ENCODE peak calls at places on chromosome 11, in eight cellular contexts. One of them, this sample, is unnamed.

GRCh38 chr11:117376517-117376916 is 48.9 kb downstream of the CEP164 start:
- DNase-seq in HCT116: no peak
- DNase-seq in heart right ventricle: peak
- DNase-seq in fibroblast of mammary gland: no peak
- DNase-seq in tibial artery: peak
- DNase-seq in PC-3: no peak
- DNase-seq in NB4: no peak
- DNase-seq in HFFc6: no peak
- DNase-seq in this sample: no peak

GRCh38 chr11:103903621-103904323 is 132.7 kb upstream of the DDI1 start:
- DNase-seq in HFFc6: no peak
- DNase-seq in NB4: peak
- DNase-seq in fibroblast of mammary gland: no peak
- DNase-seq in heart right ventricle: no peak
- DNase-seq in tibial artery: no peak
- DNase-seq in PC-3: no peak
- DNase-seq in HCT116: no peak
- DNase-seq in this sample: no peak

GRCh38 chr11:65785329-65786007 is 1.4 kb upstream of the OVOL1 start:
- DNase-seq in fibroblast of mammary gland: no peak
- DNase-seq in PC-3: no peak
- DNase-seq in HCT116: no peak
- DNase-seq in heart right ventricle: no peak
- DNase-seq in tibial artery: no peak
- DNase-seq in HFFc6: no peak
- DNase-seq in NB4: no peak
- DNase-seq in this sample: no peak

GRCh38 chr11:3710485-3711259 is 39.5 kb upstream of the CHRNA10 start:
- DNase-seq in HFFc6: no peak
- DNase-seq in HCT116: no peak
- DNase-seq in heart right ventricle: no peak
- DNase-seq in fibroblast of mammary gland: peak
- DNase-seq in tibial artery: no peak
- DNase-seq in NB4: peak
- DNase-seq in PC-3: no peak
- DNase-seq in this sample: no peak

GRCh38 chr11:74139151-74139918 is 31.5 kb downstream of the C2CD3 start:
- DNase-seq in fibroblast of mammary gland: peak
- DNase-seq in heart right ventricle: no peak
- DNase-seq in HCT116: no peak
- DNase-seq in tibial artery: no peak
- DNase-seq in NB4: no peak
- DNase-seq in HFFc6: no peak
- DNase-seq in PC-3: no peak
- DNase-seq in this sample: no peak

GRCh38 chr11:1875093-1875785 is 16.5 kb downstream of the PRR33 start:
- DNase-seq in heart right ventricle: peak
- DNase-seq in HCT116: no peak
- DNase-seq in PC-3: no peak
- DNase-seq in HFFc6: no peak
- DNase-seq in NB4: no peak
- DNase-seq in tibial artery: peak
- DNase-seq in fibroblast of mammary gland: peak
- DNase-seq in this sample: no peak

GRCh38 chr11:38461751-38462150 is 1863.7 kb upstream of the RAG2 start:
- DNase-seq in heart right ventricle: peak
- DNase-seq in NB4: no peak
- DNase-seq in HFFc6: no peak
- DNase-seq in fibroblast of mammary gland: no peak
- DNase-seq in HCT116: no peak
- DNase-seq in PC-3: no peak
- DNase-seq in tibial artery: peak
- DNase-seq in this sample: no peak

GRCh38 chr11:74676596-74676995 is 54.6 kb downstream of the CHRDL2 start:
- DNase-seq in heart right ventricle: no peak
- DNase-seq in PC-3: no peak
- DNase-seq in HFFc6: no peak
- DNase-seq in tibial artery: peak
- DNase-seq in HCT116: no peak
- DNase-seq in NB4: no peak
- DNase-seq in fibroblast of mammary gland: no peak
- DNase-seq in this sample: no peak

GRCh38 chr11:65204143-65204542 is 22.4 kb downstream of the CAPN1 start:
- DNase-seq in HCT116: no peak
- DNase-seq in fibroblast of mammary gland: no peak
- DNase-seq in heart right ventricle: no peak
- DNase-seq in tibial artery: peak
- DNase-seq in NB4: no peak
- DNase-seq in HFFc6: no peak
- DNase-seq in PC-3: no peak
- DNase-seq in this sample: no peak

GRCh38 chr11:74388678-74389327 is 9.4 kb downstream of the PGM2L1 start:
- DNase-seq in PC-3: peak
- DNase-seq in tibial artery: no peak
- DNase-seq in HCT116: no peak
- DNase-seq in heart right ventricle: peak
- DNase-seq in NB4: peak
- DNase-seq in HFFc6: peak
- DNase-seq in fibroblast of mammary gland: peak
- DNase-seq in this sample: peak

GRCh38 chr11:75790986-75791385 is 22.4 kb downstream of the DGAT2 start:
- DNase-seq in HCT116: no peak
- DNase-seq in HFFc6: no peak
- DNase-seq in fibroblast of mammary gland: no peak
- DNase-seq in heart right ventricle: no peak
- DNase-seq in PC-3: peak
- DNase-seq in NB4: no peak
- DNase-seq in tibial artery: no peak
- DNase-seq in this sample: peak

GRCh38 chr11:28448186-28448585 is 340.0 kb downstream of the METTL15 start:
- DNase-seq in HFFc6: peak
- DNase-seq in PC-3: peak
- DNase-seq in fibroblast of mammary gland: no peak
- DNase-seq in NB4: no peak
- DNase-seq in heart right ventricle: no peak
- DNase-seq in tibial artery: no peak
- DNase-seq in HCT116: no peak
- DNase-seq in this sample: no peak

GRCh38 chr11:95108671-95109551 is 19.3 kb downstream of the ENDOD1 start:
- DNase-seq in NB4: peak
- DNase-seq in HCT116: no peak
- DNase-seq in PC-3: no peak
- DNase-seq in fibroblast of mammary gland: peak
- DNase-seq in heart right ventricle: peak
- DNase-seq in tibial artery: no peak
- DNase-seq in HFFc6: no peak
- DNase-seq in this sample: peak

GRCh38 chr11:1122356-1123002 is 35.3 kb upstream of the MUC5AC start:
- DNase-seq in heart right ventricle: no peak
- DNase-seq in NB4: no peak
- DNase-seq in fibroblast of mammary gland: no peak
- DNase-seq in HFFc6: no peak
- DNase-seq in tibial artery: peak
- DNase-seq in PC-3: no peak
- DNase-seq in HCT116: no peak
- DNase-seq in this sample: no peak

GRCh38 chr11:46759196-46759595 is 40.2 kb downstream of the F2 start:
- DNase-seq in NB4: no peak
- DNase-seq in heart right ventricle: no peak
- DNase-seq in HFFc6: no peak
- DNase-seq in tibial artery: no peak
- DNase-seq in fibroblast of mammary gland: no peak
- DNase-seq in HCT116: no peak
- DNase-seq in PC-3: no peak
- DNase-seq in this sample: no peak

GRCh38 chr11:65213322-65214211 is 31.8 kb downstream of the CAPN1 start:
- DNase-seq in heart right ventricle: no peak
- DNase-seq in tibial artery: peak
- DNase-seq in fibroblast of mammary gland: no peak
- DNase-seq in HFFc6: no peak
- DNase-seq in PC-3: no peak
- DNase-seq in HCT116: no peak
- DNase-seq in NB4: peak
- DNase-seq in this sample: peak

GRCh38 chr11:22828373-22828772 is 1.2 kb downstream of the SVIP start:
- DNase-seq in NB4: peak
- DNase-seq in HFFc6: no peak
- DNase-seq in tibial artery: no peak
- DNase-seq in heart right ventricle: no peak
- DNase-seq in PC-3: no peak
- DNase-seq in fibroblast of mammary gland: no peak
- DNase-seq in HCT116: no peak
- DNase-seq in this sample: no peak

GRCh38 chr11:11813288-11813962 is 28.3 kb upstream of the USP47 start:
- DNase-seq in PC-3: peak
- DNase-seq in HFFc6: peak
- DNase-seq in HCT116: peak
- DNase-seq in heart right ventricle: peak
- DNase-seq in fibroblast of mammary gland: peak
- DNase-seq in tibial artery: peak
- DNase-seq in NB4: peak
- DNase-seq in this sample: peak

GRCh38 chr11:43712676-43713075 is 32.1 kb downstream of the HSD17B12 start:
- DNase-seq in heart right ventricle: no peak
- DNase-seq in HFFc6: no peak
- DNase-seq in PC-3: peak
- DNase-seq in HCT116: no peak
- DNase-seq in NB4: no peak
- DNase-seq in fibroblast of mammary gland: peak
- DNase-seq in tibial artery: no peak
- DNase-seq in this sample: no peak

GRCh38 chr11:103109818-103110388 is 677 bp downstream of the DYNC2H1 start:
- DNase-seq in heart right ventricle: no peak
- DNase-seq in NB4: no peak
- DNase-seq in HCT116: no peak
- DNase-seq in fibroblast of mammary gland: peak
- DNase-seq in PC-3: no peak
- DNase-seq in tibial artery: no peak
- DNase-seq in HFFc6: no peak
- DNase-seq in this sample: no peak

GRCh38 chr11:83088965-83089364 is 17.3 kb upstream of the RAB30 start:
- DNase-seq in PC-3: no peak
- DNase-seq in fibroblast of mammary gland: no peak
- DNase-seq in HCT116: no peak
- DNase-seq in heart right ventricle: no peak
- DNase-seq in NB4: peak
- DNase-seq in HFFc6: no peak
- DNase-seq in tibial artery: no peak
- DNase-seq in this sample: no peak

GRCh38 chr11:83092488-83093384 is 21.0 kb upstream of the RAB30 start:
- DNase-seq in HFFc6: no peak
- DNase-seq in heart right ventricle: no peak
- DNase-seq in HCT116: peak
- DNase-seq in fibroblast of mammary gland: no peak
- DNase-seq in PC-3: peak
- DNase-seq in tibial artery: no peak
- DNase-seq in NB4: no peak
- DNase-seq in this sample: peak

GRCh38 chr11:83087035-83087434 is 15.3 kb upstream of the RAB30 start:
- DNase-seq in HFFc6: no peak
- DNase-seq in fibroblast of mammary gland: peak
- DNase-seq in PC-3: peak
- DNase-seq in HCT116: no peak
- DNase-seq in heart right ventricle: no peak
- DNase-seq in tibial artery: no peak
- DNase-seq in NB4: peak
- DNase-seq in this sample: peak
- TF ChIP-seq CTCF in HFFc6: peak
- TF ChIP-seq CTCF in fibroblast of mammary gland: peak
- TF ChIP-seq CTCF in PC-3: peak
- TF ChIP-seq CTCF in HCT116: peak
- TF ChIP-seq CTCF in heart right ventricle: peak
- TF ChIP-seq CTCF in tibial artery: no peak
- TF ChIP-seq CTCF in NB4: no peak
- TF ChIP-seq CTCF in this sample: peak

DNA sequence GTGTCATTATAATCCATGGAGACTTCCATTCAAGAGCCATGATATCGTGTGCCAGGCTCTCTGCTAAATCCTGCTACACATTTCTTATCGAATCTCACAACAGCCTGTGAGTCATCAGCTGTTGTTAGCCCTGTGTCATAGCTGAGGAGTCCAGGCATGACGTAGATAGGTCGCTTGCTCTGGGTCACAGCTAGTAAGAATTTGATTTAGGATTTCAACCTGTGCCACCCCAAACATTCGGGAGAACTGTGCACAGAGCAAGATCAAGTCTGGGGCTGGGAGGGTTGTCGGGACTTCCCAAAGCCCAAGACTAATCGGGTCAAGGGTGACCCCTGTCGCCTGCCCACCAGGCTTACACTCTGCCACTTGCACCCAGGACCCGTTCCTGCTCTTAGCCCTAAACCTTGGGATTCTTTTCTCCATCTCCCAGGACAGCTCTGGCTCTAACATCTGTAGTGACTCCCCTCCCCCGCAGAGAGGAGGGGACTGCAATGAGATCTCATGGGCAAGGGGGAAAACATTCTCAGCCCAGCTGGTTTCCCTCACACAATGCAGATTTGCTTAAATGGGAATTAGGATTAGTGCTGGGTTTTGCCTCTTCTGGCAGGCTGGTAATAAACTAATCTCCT is 34.3 kb downstream of the TSPAN18 start:
- DNase-seq in PC-3: peak
- DNase-seq in fibroblast of mammary gland: peak
- DNase-seq in heart right ventricle: peak
- DNase-seq in HCT116: peak
- DNase-seq in HFFc6: peak
- DNase-seq in NB4: no peak
- DNase-seq in tibial artery: peak
- DNase-seq in this sample: peak
- TF ChIP-seq CTCF in PC-3: no peak
- TF ChIP-seq CTCF in fibroblast of mammary gland: no peak
- TF ChIP-seq CTCF in heart right ventricle: peak
- TF ChIP-seq CTCF in HCT116: no peak
- TF ChIP-seq CTCF in HFFc6: no peak
- TF ChIP-seq CTCF in NB4: no peak
- TF ChIP-seq CTCF in tibial artery: no peak
- TF ChIP-seq CTCF in this sample: no peak

DNA sequence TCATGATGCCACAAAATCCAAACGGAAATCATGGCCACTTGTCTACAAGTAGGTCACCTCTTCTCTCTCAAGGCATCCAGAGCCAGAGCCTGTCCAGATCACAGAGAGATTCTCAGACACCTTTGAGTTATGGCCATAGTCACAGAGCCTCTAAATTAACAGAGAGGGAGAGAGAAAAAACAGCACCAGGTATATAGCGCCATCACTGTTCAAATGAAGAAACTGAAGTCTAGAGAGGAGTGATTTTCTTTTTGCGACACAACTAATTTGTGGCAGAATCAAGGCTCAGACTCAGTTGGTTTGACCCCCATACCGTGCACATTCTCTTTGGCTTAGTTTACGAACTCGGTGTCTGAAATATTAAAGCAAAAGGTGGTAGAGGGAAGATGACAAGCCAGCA is 512.9 kb downstream of the NTM start:
- DNase-seq in HFFc6: no peak
- DNase-seq in HCT116: no peak
- DNase-seq in PC-3: no peak
- DNase-seq in tibial artery: no peak
- DNase-seq in fibroblast of mammary gland: no peak
- DNase-seq in NB4: no peak
- DNase-seq in heart right ventricle: no peak
- DNase-seq in this sample: no peak
- TF ChIP-seq CTCF in HFFc6: peak
- TF ChIP-seq CTCF in HCT116: no peak
- TF ChIP-seq CTCF in PC-3: no peak
- TF ChIP-seq CTCF in tibial artery: no peak
- TF ChIP-seq CTCF in fibroblast of mammary gland: no peak
- TF ChIP-seq CTCF in NB4: no peak
- TF ChIP-seq CTCF in heart right ventricle: no peak
- TF ChIP-seq CTCF in this sample: no peak

GRCh38 chr11:101459020-101459419 is 124.8 kb downstream of the TRPC6 start:
- DNase-seq in HCT116: no peak
- DNase-seq in HFFc6: no peak
- DNase-seq in fibroblast of mammary gland: no peak
- DNase-seq in PC-3: no peak
- DNase-seq in heart right ventricle: no peak
- DNase-seq in tibial artery: no peak
- DNase-seq in NB4: no peak
- DNase-seq in this sample: no peak
- TF ChIP-seq CTCF in HCT116: no peak
- TF ChIP-seq CTCF in HFFc6: no peak
- TF ChIP-seq CTCF in fibroblast of mammary gland: no peak
- TF ChIP-seq CTCF in PC-3: no peak
- TF ChIP-seq CTCF in heart right ventricle: no peak
- TF ChIP-seq CTCF in tibial artery: no peak
- TF ChIP-seq CTCF in NB4: no peak
- TF ChIP-seq CTCF in this sample: no peak

This sample was measured in epithelial cell of esophagus.